ENCODE peak calls at places on chromosomes 3 and 15, in ten cellular contexts. O is SJSA1; U is HepG2; N is IMR-90; I is aorta; S is ovary; L is mesenchymal stem cell; R is effector memory CD4-positive, alpha-beta T cell; Q is left ventricle myocardium inferior; C is adrenal gland. F is an unnamed sample.

GRCh38 chr15:30038667-30039523 is 43.9 kb upstream of the GOLGA8J start:
- DNase-seq in O (no peak), U (no peak), N (no peak), I (no peak), S (peak; percentile 18), L (no peak), R (no peak), Q (no peak), C (peak; percentile 55), F (no peak)

GRCh38 chr15:85412956-85413854 is 32.8 kb downstream of the AKAP13 start:
- DNase-seq in O (peak; percentile 84), U (peak; percentile 90), N (peak; percentile 95), I (no peak), S (peak; percentile 21), L (peak; percentile 93), R (peak; percentile 46), Q (peak; percentile 35), C (peak; percentile 78), F (peak; percentile 78)

GRCh38 chr3:130850044-130850797 is 43.7 kb upstream of the ATP2C1 start:
- DNase-seq in O (peak; percentile 82), U (no peak), N (peak; percentile 46), I (no peak), S (peak; percentile 15), L (peak; percentile 19), R (peak; percentile 17), Q (no peak), C (peak; percentile 37), F (peak; percentile 26)

GRCh38 chr3:172918568-172919296 is 168.2 kb downstream of the ECT2 start:
- DNase-seq in O (no peak), U (no peak), N (no peak), I (no peak), S (no peak), L (no peak), R (no peak), Q (no peak), C (no peak), F (no peak)

GRCh38 chr15:58957101-58957973 is 23.9 kb upstream of the SLTM start:
- DNase-seq in O (peak; percentile 50), U (peak; percentile 69), N (peak; percentile 58), I (no peak), S (no peak), L (peak; percentile 70), R (peak; percentile 45), Q (no peak), C (peak; percentile 48), F (peak; percentile 41)

GRCh38 chr3:194240766-194241165 is 104.8 kb downstream of the HES1 start:
- DNase-seq in O (no peak), U (no peak), N (no peak), I (no peak), S (no peak), L (no peak), R (no peak), Q (no peak), C (no peak), F (no peak)

GRCh38 chr15:39302936-39303335 is 277.9 kb upstream of the THBS1 start:
- DNase-seq in O (no peak), U (no peak), N (no peak), I (no peak), S (no peak), L (no peak), R (no peak), Q (no peak), C (no peak), F (no peak)

GRCh38 chr3:10173095-10173925 is 8.6 kb downstream of the IRAK2 start:
- DNase-seq in O (peak; percentile 64), U (no peak), N (peak; percentile 61), I (no peak), S (no peak), L (peak; percentile 66), R (no peak), Q (no peak), C (no peak), F (no peak)

GRCh38 chr3:10268116-10268515 is 19.9 kb downstream of the TATDN2 start:
- DNase-seq in O (no peak), U (no peak), N (no peak), I (no peak), S (no peak), L (no peak), R (no peak), Q (no peak), C (no peak), F (no peak)

GRCh38 chr15:63905131-63905530 is 71.4 kb upstream of the HERC1 start:
- DNase-seq in O (no peak), U (no peak), N (no peak), I (no peak), S (no peak), L (no peak), R (no peak), Q (no peak), C (no peak), F (no peak)

GRCh38 chr3:70090322-70090913 is 90.9 kb downstream of the SAMMSON start:
- DNase-seq in O (no peak), U (no peak), N (peak; percentile 28), I (no peak), S (no peak), L (peak; percentile 13), R (no peak), Q (no peak), C (no peak), F (no peak)

GRCh38 chr3:4985330-4986174 is 6.3 kb downstream of the BHLHE40 start:
- DNase-seq in O (peak; percentile 42), U (peak; percentile 83), N (peak; percentile 76), I (no peak), S (peak; percentile 45), L (peak; percentile 91), R (no peak), Q (no peak), C (peak; percentile 72), F (no peak)

GRCh38 chr15:99054025-99054387 is 46.4 kb upstream of the PGPEP1L start:
- DNase-seq in O (no peak), U (no peak), N (peak; percentile 29), I (no peak), S (no peak), L (no peak), R (no peak), Q (no peak), C (no peak), F (no peak)

GRCh38 chr15:98580577-98580976 is 67.8 kb upstream of the IGF1R start:
- DNase-seq in O (no peak), U (no peak), N (no peak), I (no peak), S (no peak), L (peak; percentile 12), R (no peak), Q (no peak), C (no peak), F (no peak)

GRCh38 chr3:151439652-151440125 is 21.2 kb downstream of the IGSF10 start:
- DNase-seq in O (peak; percentile 64), U (peak; percentile 49), N (peak; percentile 78), I (no peak), S (no peak), L (peak; percentile 78), R (no peak), Q (no peak), C (peak; percentile 45), F (no peak)

GRCh38 chr3:37173806-37174205 is 576 bp downstream of the LRRFIP2 start:
- DNase-seq in O (no peak), U (no peak), N (no peak), I (no peak), S (no peak), L (no peak), R (no peak), Q (no peak), C (no peak), F (no peak)

GRCh38 chr3:45943207-45943846 is at the start of gene CXCR6:
- DNase-seq in O (no peak), U (no peak), N (peak; percentile 33), I (no peak), S (no peak), L (no peak), R (peak; percentile 29), Q (no peak), C (no peak), F (peak; percentile 5)

GRCh38 chr3:86986666-86987420 is 4.1 kb downstream of the VGLL3 start:
- DNase-seq in O (peak; percentile 31), U (no peak), N (peak; percentile 65), I (no peak), S (no peak), L (peak; percentile 40), R (no peak), Q (no peak), C (no peak), F (no peak)
- H3K4me1 ChIP-seq in O (peaks cover 71% of the 10 kb centered on the region), U (no peaks in the 10 kb centered on the region), N (peaks cover 8% of the 10 kb centered on the region), I (peaks cover 12% of the 10 kb centered on the region), S (peaks cover 6% of the 10 kb centered on the region), L (peaks cover 5% of the 10 kb centered on the region), R (peaks cover 3% of the 10 kb centered on the region), Q (peaks cover 16% of the 10 kb centered on the region), C (no peaks in the 10 kb centered on the region), F (peaks cover 26% of the 10 kb centered on the region)

GRCh38 chr15:22786868-22787698 is 639 bp downstream of the NIPA1 start:
- DNase-seq in O (peak; percentile 55), U (peak; percentile 10), N (no peak), I (peak; percentile 77), S (peak; percentile 9), L (peak; percentile 44), R (no peak), Q (no peak), C (peak; percentile 23), F (peak; percentile 64)
- H3K4me1 ChIP-seq in O (peaks cover 18% of the 10 kb centered on the region), U (peaks cover 18% of the 10 kb centered on the region), N (no peaks in the 10 kb centered on the region), I (no peaks in the 10 kb centered on the region), S (no peaks in the 10 kb centered on the region), L (peaks cover 12% of the 10 kb centered on the region), R (peaks cover 4% of the 10 kb centered on the region), Q (peaks cover 23% of the 10 kb centered on the region), C (peaks cover 11% of the 10 kb centered on the region), F (peaks cover 8% of the 10 kb centered on the region)

GRCh38 chr3:71110531-71111222 is 472.9 kb downstream of the FOXP1 start:
- DNase-seq in O (no peak), U (no peak), N (no peak), I (no peak), S (no peak), L (no peak), R (no peak), Q (no peak), C (no peak), F (no peak)

GRCh38 chr3:71114610-71115009 is 468.9 kb downstream of the FOXP1 start:
- DNase-seq in O (no peak), U (no peak), N (no peak), I (no peak), S (no peak), L (no peak), R (no peak), Q (no peak), C (no peak), F (no peak)

GRCh38 chr3:71111784-71112440 is 471.6 kb downstream of the FOXP1 start:
- DNase-seq in O (peak; percentile 53), U (peak; percentile 55), N (peak; percentile 97), I (no peak), S (no peak), L (peak; percentile 91), R (no peak), Q (no peak), C (no peak), F (no peak)

GRCh38 chr3:71109977-71110285 is 473.6 kb downstream of the FOXP1 start:
- DNase-seq in O (no peak), U (no peak), N (no peak), I (no peak), S (no peak), L (no peak), R (no peak), Q (no peak), C (no peak), F (no peak)

GRCh38 chr3:71112576-71112975 is 471.0 kb downstream of the FOXP1 start:
- DNase-seq in O (no peak), U (no peak), N (peak; percentile 75), I (no peak), S (no peak), L (peak; percentile 55), R (no peak), Q (no peak), C (no peak), F (no peak)
- H3K4me1 ChIP-seq in O (peaks cover 54% of the 10 kb centered on the region), U (peaks cover 2% of the 10 kb centered on the region), N (peaks cover 17% of the 10 kb centered on the region), I (peaks cover 33% of the 10 kb centered on the region), S (peaks cover 18% of the 10 kb centered on the region), L (peaks cover 4% of the 10 kb centered on the region), R (peaks cover 24% of the 10 kb centered on the region), Q (peaks cover 53% of the 10 kb centered on the region), C (no peaks in the 10 kb centered on the region), F (no peaks in the 10 kb centered on the region)

GRCh38 chr15:70320077-70320830 is 222.5 kb upstream of the TLE3 start:
- DNase-seq in O (no peak), U (no peak), N (no peak), I (no peak), S (no peak), L (no peak), R (no peak), Q (no peak), C (no peak), F (no peak)
- H3K4me1 ChIP-seq in O (peaks cover 15% of the 10 kb centered on the region), U (no peaks in the 10 kb centered on the region), N (peaks cover 23% of the 10 kb centered on the region), I (no peaks in the 10 kb centered on the region), S (peaks cover 15% of the 10 kb centered on the region), L (no peaks in the 10 kb centered on the region), R (no peaks in the 10 kb centered on the region), Q (peaks cover 36% of the 10 kb centered on the region), C (peaks cover 47% of the 10 kb centered on the region), F (no peaks in the 10 kb centered on the region)